ENCODE peak calls at places on chromosomes 6 and 20, in ten cellular contexts. P is ascending aorta; E is effector memory CD4-positive, alpha-beta T cell; O is heart right ventricle; H is HCT116; C is neural progenitor cell; J is PC-3; I is CD8-positive, alpha-beta T cell; Z is CD4-positive, alpha-beta memory T cell; K is aorta. N is an unnamed sample. For H3K4me1, the result is how much of the 10 kb centered on the place peaks cover.

GRCh38 chr6:108438918-108439317 is 121.8 kb upstream of the FOXO3 start:
- DNase-seq in P (no peak), E (no peak), O (no peak), H (no peak), C (no peak), J (no peak), I (no peak), Z (no peak), K (no peak), N (no peak)

GRCh38 chr6:44702292-44702691 is 314.8 kb downstream of the CDC5L start:
- DNase-seq in P (no peak), E (no peak), O (no peak), H (no peak), C (no peak), J (no peak), I (no peak), Z (no peak), K (no peak), N (no peak)

GRCh38 chr6:135586844-135587243 is 89.3 kb upstream of the AHI1 start:
- DNase-seq in P (no peak), E (no peak), O (no peak), H (no peak), C (no peak), J (peak), I (no peak), Z (peak), K (no peak), N (no peak)

GRCh38 chr20:21352703-21353102 is 44.6 kb downstream of the NKX2-4 start:
- DNase-seq in P (no peak), E (no peak), O (no peak), H (no peak), C (no peak), J (peak), I (no peak), Z (no peak), K (no peak), N (no peak)

GRCh38 chr6:4295058-4295788 is 159.8 kb upstream of the ECI2 start:
- DNase-seq in P (no peak), E (no peak), O (no peak), H (no peak), C (no peak), J (no peak), I (no peak), Z (no peak), K (no peak), N (no peak)

GRCh38 chr6:148367418-148368024 is 24.9 kb downstream of the SASH1 start:
- DNase-seq in P (peak), E (no peak), O (peak), H (no peak), C (peak), J (peak), I (no peak), Z (no peak), K (peak), N (peak)

GRCh38 chr6:1569377-1569776 is 40.3 kb upstream of the FOXC1 start:
- DNase-seq in P (no peak), E (no peak), O (no peak), H (no peak), C (no peak), J (no peak), I (no peak), Z (no peak), K (no peak), N (no peak)

GRCh38 chr6:79373880-79374279 is 139.4 kb upstream of the HMGN3 start:
- DNase-seq in P (no peak), E (no peak), O (no peak), H (no peak), C (no peak), J (peak), I (no peak), Z (no peak), K (no peak), N (no peak)

GRCh38 chr6:43129434-43130194 is 41.5 kb upstream of the SRF start:
- DNase-seq in P (no peak), E (no peak), O (peak), H (no peak), C (peak), J (peak), I (no peak), Z (no peak), K (no peak), N (peak)

GRCh38 chr6:37244430-37245310 is 12.9 kb upstream of the TBC1D22B start:
- DNase-seq in P (peak), E (no peak), O (peak), H (no peak), C (no peak), J (peak), I (no peak), Z (no peak), K (peak), N (no peak)

GRCh38 chr20:32364554-32365208 is 6.5 kb downstream of the ASXL1 start:
- DNase-seq in P (no peak), E (no peak), O (no peak), H (no peak), C (no peak), J (no peak), I (no peak), Z (no peak), K (no peak), N (no peak)
- H3K4me1 ChIP-seq in P (under half), E (under half), O (half or more), H (under half), C (under half), J (under half), I (half or more), Z (half or more), K (under half), N (under half)

DNA sequence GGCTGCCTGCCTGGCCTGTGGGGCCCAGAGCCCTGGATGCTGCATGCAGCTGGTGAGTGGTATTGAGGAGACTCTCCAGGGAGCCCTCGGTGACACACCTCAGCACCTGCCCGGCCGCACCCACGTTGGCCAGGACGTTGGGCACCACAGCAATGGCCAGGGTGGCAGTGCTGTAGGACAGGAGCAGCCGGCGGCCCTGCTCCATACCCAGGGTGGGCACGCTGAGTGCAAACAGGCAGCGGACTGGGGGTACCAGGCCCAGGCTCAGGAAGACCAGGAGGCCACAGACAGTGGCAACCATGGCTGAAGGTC is 4.7 kb downstream of the OCSTAMP start:
- DNase-seq in P (no peak), E (no peak), O (no peak), H (no peak), C (no peak), J (no peak), I (no peak), Z (no peak), K (no peak), N (no peak)
- H3K4me1 ChIP-seq in P (under half), E (under half), O (under half), H (under half), C (under half), J (under half), I (under half), Z (under half), K (under half), N (under half)

DNA sequence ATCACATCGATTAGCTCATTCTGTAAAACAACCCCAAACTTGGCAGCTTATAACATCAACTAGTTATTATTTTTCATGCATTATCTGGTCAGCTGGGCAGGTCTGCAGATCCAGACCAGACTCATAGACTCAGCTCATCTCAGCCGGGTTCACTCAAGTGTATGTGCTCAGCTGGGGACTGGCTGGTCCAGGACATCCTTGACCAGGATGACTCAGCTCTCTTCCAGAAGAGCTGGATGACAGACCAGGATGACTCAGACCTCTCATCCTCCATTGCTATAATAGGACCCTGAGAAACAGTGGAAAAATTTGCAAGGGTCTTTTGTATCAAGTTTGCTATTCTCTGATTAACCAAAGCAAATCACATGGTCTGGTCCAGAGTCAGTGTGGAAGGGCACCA is 312.5 kb upstream of the PLCB4 start:
- DNase-seq in P (no peak), E (no peak), O (no peak), H (peak), C (no peak), J (peak), I (no peak), Z (no peak), K (no peak), N (no peak)
- H3K4me1 ChIP-seq in P (under half), E (under half), O (under half), H (under half), C (under half), J (under half), I (under half), Z (under half), K (under half), N (under half)

GRCh38 chr20:47713941-47714450 is 71.3 kb downstream of the SULF2 start:
- DNase-seq in P (no peak), E (no peak), O (no peak), H (no peak), C (no peak), J (no peak), I (no peak), Z (no peak), K (peak), N (no peak)

GRCh38 chr20:47710665-47711045 is 74.6 kb downstream of the SULF2 start:
- DNase-seq in P (no peak), E (no peak), O (no peak), H (no peak), C (no peak), J (no peak), I (no peak), Z (no peak), K (peak), N (no peak)

GRCh38 chr20:47708953-47709833 is 76.1 kb downstream of the SULF2 start:
- DNase-seq in P (no peak), E (no peak), O (no peak), H (no peak), C (no peak), J (no peak), I (no peak), Z (no peak), K (peak), N (no peak)

GRCh38 chr20:47711046-47711752 is 74.1 kb downstream of the SULF2 start:
- DNase-seq in P (no peak), E (no peak), O (no peak), H (no peak), C (no peak), J (no peak), I (no peak), Z (no peak), K (peak), N (no peak)

DNA sequence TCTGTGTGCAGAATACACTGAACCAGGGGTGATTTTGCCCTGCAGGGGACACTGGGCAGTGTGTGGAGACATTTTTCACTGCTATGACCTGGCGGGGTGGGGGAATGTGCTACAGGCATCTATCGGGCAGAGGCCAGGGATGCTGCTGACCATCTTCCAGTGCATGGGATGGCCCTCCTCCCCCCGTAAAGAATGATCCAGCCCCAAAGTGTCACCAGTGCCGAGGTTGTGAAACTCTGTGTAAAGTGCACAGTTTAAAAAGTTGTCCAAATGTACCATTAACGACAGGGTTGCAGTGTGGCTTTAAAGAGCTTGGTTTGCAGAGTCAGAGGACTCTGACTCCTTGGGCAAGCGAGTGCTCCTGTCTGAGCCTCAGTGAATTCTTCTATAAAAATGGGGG is 72.1 kb downstream of the SULF2 start:
- DNase-seq in P (no peak), E (no peak), O (no peak), H (no peak), C (no peak), J (no peak), I (no peak), Z (no peak), K (no peak), N (no peak)
- H3K4me1 ChIP-seq in P (under half), E (under half), O (under half), H (under half), C (under half), J (under half), I (under half), Z (under half), K (under half), N (under half)

DNA sequence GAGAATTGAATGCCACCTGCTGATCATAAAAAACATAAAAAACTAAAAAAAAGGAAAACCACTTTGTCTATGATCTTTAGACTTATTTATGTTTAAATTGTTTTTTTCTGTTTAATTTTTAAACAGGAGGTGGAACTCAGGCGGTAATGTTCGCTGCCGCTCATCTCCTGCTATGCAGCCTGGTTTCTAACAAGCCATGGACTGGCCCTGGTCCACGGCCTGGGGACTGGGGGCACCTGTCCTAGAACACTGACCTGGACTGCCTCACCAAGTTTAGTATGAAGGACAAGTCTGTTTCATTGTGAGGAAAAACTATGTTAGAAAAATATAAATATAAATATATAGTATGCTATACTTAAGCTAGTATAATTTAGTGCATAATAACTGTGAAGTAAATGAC is 27.0 kb upstream of the IFNGR1 start:
- DNase-seq in P (no peak), E (no peak), O (no peak), H (no peak), C (no peak), J (no peak), I (no peak), Z (no peak), K (no peak), N (no peak)
- H3K4me1 ChIP-seq in P (under half), E (under half), O (under half), H (under half), C (under half), J (under half), I (under half), Z (under half), K (under half), N (under half)

GRCh38 chr6:89503641-89504040 is 70.7 kb downstream of the ANKRD6 start:
- DNase-seq in P (no peak), E (no peak), O (no peak), H (no peak), C (no peak), J (no peak), I (no peak), Z (no peak), K (no peak), N (no peak)

GRCh38 chr6:89508755-89509563 is 76.0 kb downstream of the ANKRD6 start:
- DNase-seq in P (no peak), E (no peak), O (no peak), H (no peak), C (no peak), J (peak), I (no peak), Z (no peak), K (no peak), N (no peak)

GRCh38 chr6:89509719-89510339 is 76.9 kb downstream of the ANKRD6 start:
- DNase-seq in P (no peak), E (no peak), O (no peak), H (no peak), C (no peak), J (peak), I (no peak), Z (no peak), K (no peak), N (no peak)

GRCh38 chr6:89506716-89507597 is 74.0 kb downstream of the ANKRD6 start:
- DNase-seq in P (no peak), E (no peak), O (no peak), H (no peak), C (no peak), J (no peak), I (no peak), Z (no peak), K (no peak), N (no peak)

DNA sequence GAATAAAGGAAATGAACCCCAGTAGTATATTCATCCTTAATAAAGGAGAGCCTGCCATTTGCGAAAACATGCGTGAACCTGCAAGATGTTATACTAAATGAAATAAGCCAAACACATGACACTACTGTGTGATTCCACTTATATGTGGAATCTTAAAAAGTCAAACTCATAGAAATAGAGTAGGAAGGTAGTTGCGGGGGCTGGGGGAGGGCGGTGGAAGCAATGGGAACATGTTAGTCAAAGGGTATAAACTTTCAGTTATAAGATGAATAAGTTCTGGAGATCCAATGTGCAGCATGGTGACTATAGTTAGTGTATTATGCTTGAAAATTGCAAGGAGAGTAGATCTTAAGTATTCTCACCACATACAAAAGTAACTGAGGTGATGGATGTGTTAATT is 72.9 kb downstream of the ANKRD6 start:
- DNase-seq in P (no peak), E (no peak), O (no peak), H (no peak), C (no peak), J (no peak), I (no peak), Z (no peak), K (no peak), N (no peak)
- H3K4me1 ChIP-seq in P (under half), E (under half), O (under half), H (under half), C (half or more), J (under half), I (under half), Z (under half), K (under half), N (under half)

GRCh38 chr20:10711903-10712373 is 38.1 kb upstream of the JAG1 start:
- DNase-seq in P (no peak), E (no peak), O (no peak), H (no peak), C (no peak), J (no peak), I (no peak), Z (no peak), K (no peak), N (no peak)
- H3K4me1 ChIP-seq in P (under half), E (under half), O (under half), H (under half), C (under half), J (half or more), I (under half), Z (under half), K (under half), N (under half)

GRCh38 chr6:161181136-161181535 is 92.7 kb downstream of the AGPAT4 start:
- DNase-seq in P (no peak), E (no peak), O (no peak), H (no peak), C (no peak), J (no peak), I (no peak), Z (no peak), K (no peak), N (peak)
- H3K4me1 ChIP-seq in P (under half), E (under half), O (under half), H (under half), C (under half), J (under half), I (under half), Z (under half), K (under half), N (under half)

GRCh38 chr6:149565539-149566371 is 420 bp upstream of the GINM1 start:
- DNase-seq in P (peak), E (peak), O (peak), H (peak), C (peak), J (peak), I (peak), Z (peak), K (peak), N (peak)

GRCh38 chr6:149567846-149568585 is 1.8 kb downstream of the GINM1 start:
- DNase-seq in P (no peak), E (no peak), O (no peak), H (no peak), C (no peak), J (no peak), I (no peak), Z (no peak), K (no peak), N (no peak)

GRCh38 chr6:149567194-149567586 is 1.0 kb downstream of the GINM1 start:
- DNase-seq in P (no peak), E (no peak), O (no peak), H (no peak), C (no peak), J (no peak), I (no peak), Z (no peak), K (no peak), N (no peak)

GRCh38 chr6:149563928-149564325 is 2.2 kb upstream of the GINM1 start:
- DNase-seq in P (no peak), E (no peak), O (no peak), H (no peak), C (no peak), J (no peak), I (no peak), Z (no peak), K (no peak), N (no peak)

GRCh38 chr6:149566372-149567193 is at the start of gene GINM1:
- DNase-seq in P (peak), E (peak), O (peak), H (no peak), C (peak), J (peak), I (peak), Z (no peak), K (peak), N (peak)
- H3K4me1 ChIP-seq in P (under half), E (under half), O (under half), H (under half), C (under half), J (under half), I (under half), Z (under half), K (under half), N (under half)

N was measured in DND-41.